ENCODE peak calls at places on chromosomes 16 and 17, in ten cellular contexts. D is Peyer's patch; R is CD8-positive, alpha-beta T cell; U is psoas muscle; I is stomach; W is body of pancreas; K is breast epithelium; C is BE2C; Y is HCT116; T is GM23338. V is an unnamed sample. For H3K4me1, the result is how much of the 10 kb centered on the place peaks cover.

GRCh38 chr16:1559446-1559975 is 26.0 kb downstream of the TMEM204 start:
- DNase-seq in D (peak), R (no peak), U (no peak), I (no peak), W (no peak), K (no peak), C (no peak), Y (no peak), T (no peak), V (no peak)

GRCh38 chr17:76379646-76380376 is 4.6 kb upstream of the SPHK1 start:
- DNase-seq in D (no peak), R (no peak), U (no peak), I (no peak), W (no peak), K (no peak), C (no peak), Y (no peak), T (no peak), V (no peak)

GRCh38 chr16:86886651-86887050 is 308.3 kb downstream of the FOXL1 start:
- DNase-seq in D (no peak), R (no peak), U (no peak), I (no peak), W (no peak), K (no peak), C (no peak), Y (no peak), T (no peak), V (no peak)

GRCh38 chr17:49519781-49520180 is 24.7 kb downstream of the NGFR start:
- DNase-seq in D (no peak), R (no peak), U (no peak), I (no peak), W (no peak), K (peak), C (peak), Y (no peak), T (no peak), V (no peak)

GRCh38 chr16:19645557-19645981 is 72.5 kb downstream of the KNOP1 start:
- DNase-seq in D (no peak), R (no peak), U (peak), I (no peak), W (no peak), K (no peak), C (no peak), Y (no peak), T (no peak), V (no peak)

GRCh38 chr17:61402978-61403845 is 3.6 kb downstream of the TBX2 start:
- DNase-seq in D (no peak), R (no peak), U (peak), I (no peak), W (no peak), K (no peak), C (peak), Y (no peak), T (peak), V (no peak)

GRCh38 chr17:47695664-47696376 is 1.9 kb downstream of the TBKBP1 start:
- DNase-seq in D (no peak), R (no peak), U (no peak), I (no peak), W (no peak), K (no peak), C (no peak), Y (no peak), T (no peak), V (no peak)

GRCh38 chr16:64363039-64363438 is 758.8 kb downstream of the CDH11 start:
- DNase-seq in D (no peak), R (no peak), U (no peak), I (no peak), W (no peak), K (no peak), C (no peak), Y (no peak), T (no peak), V (no peak)

GRCh38 chr17:48439072-48439471 is 9.1 kb upstream of the SKAP1 start:
- DNase-seq in D (no peak), R (no peak), U (no peak), I (no peak), W (no peak), K (no peak), C (no peak), Y (no peak), T (no peak), V (no peak)

GRCh38 chr16:74438492-74438979 is 17.3 kb upstream of the CLEC18B start:
- DNase-seq in D (no peak), R (no peak), U (no peak), I (no peak), W (no peak), K (no peak), C (no peak), Y (no peak), T (no peak), V (no peak)

GRCh38 chr16:50266337-50267091 is at the start of gene ADCY7:
- DNase-seq in D (peak), R (peak), U (peak), I (peak), W (no peak), K (no peak), C (peak), Y (peak), T (peak), V (peak)

GRCh38 chr16:56246051-56246817 is 54.9 kb downstream of the GNAO1 start:
- DNase-seq in D (no peak), R (no peak), U (no peak), I (no peak), W (no peak), K (peak), C (peak), Y (no peak), T (peak), V (no peak)

GRCh38 chr17:57999496-58000017 is 7.5 kb downstream of the SRSF1 start:
- DNase-seq in D (no peak), R (no peak), U (no peak), I (no peak), W (no peak), K (no peak), C (no peak), Y (peak), T (peak), V (no peak)

GRCh38 chr16:22681881-22682291 is 132.1 kb upstream of the HS3ST2 start:
- DNase-seq in D (no peak), R (no peak), U (no peak), I (no peak), W (no peak), K (no peak), C (no peak), Y (no peak), T (no peak), V (no peak)

GRCh38 chr17:29180051-29180787 is at the start of gene MYO18A:
- DNase-seq in D (peak), R (peak), U (peak), I (peak), W (peak), K (peak), C (peak), Y (no peak), T (peak), V (peak)

DNA sequence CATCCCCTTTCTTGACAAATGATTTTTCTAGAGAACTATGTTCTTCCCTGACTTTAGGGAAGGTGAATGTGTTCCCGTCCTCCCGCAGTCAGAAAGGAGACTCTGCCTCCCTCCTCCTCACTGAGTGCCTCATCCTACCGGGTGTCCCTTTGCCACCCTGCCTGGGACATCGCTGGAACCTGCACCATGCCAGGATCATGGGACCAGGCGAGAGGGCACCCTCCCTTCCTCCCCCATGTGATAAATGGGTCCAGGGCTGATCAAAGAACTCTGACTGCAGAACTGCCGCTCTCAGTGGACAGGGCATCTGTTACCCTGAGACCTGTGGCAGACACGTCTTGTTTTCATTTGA is 7.4 kb downstream of the NAT9 start:
- DNase-seq in D (no peak), R (no peak), U (no peak), I (no peak), W (no peak), K (no peak), C (no peak), Y (no peak), T (no peak), V (no peak)
- H3K4me1 ChIP-seq in D (under half), R (under half), U (under half), I (under half), W (half or more), K (under half), C (under half), Y (under half), T (under half), V (under half)

GRCh38 chr17:27631897-27632725 is 1.1 kb downstream of the LGALS9 start:
- DNase-seq in D (no peak), R (no peak), U (peak), I (no peak), W (no peak), K (no peak), C (no peak), Y (no peak), T (no peak), V (no peak)
- H3K4me3 ChIP-seq in D (peak), R (peak), U (peak), I (peak), W (no peak), K (peak), C (no peak), Y (no peak), T (no peak), V (peak)

GRCh38 chr17:63094636-63095035 is 128.6 kb downstream of the TANC2 start:
- DNase-seq in D (no peak), R (no peak), U (no peak), I (no peak), W (no peak), K (no peak), C (no peak), Y (no peak), T (no peak), V (no peak)
- H3K4me1 ChIP-seq in D (under half), R (under half), U (under half), I (under half), W (under half), K (under half), C (under half), Y (under half), T (under half), V (under half)

GRCh38 chr17:82088838-82089722 is 9.0 kb downstream of the FASN start:
- DNase-seq in D (no peak), R (no peak), U (peak), I (no peak), W (no peak), K (no peak), C (no peak), Y (no peak), T (no peak), V (no peak)
- H3K4me3 ChIP-seq in D (no peak), R (no peak), U (no peak), I (no peak), W (no peak), K (no peak), C (no peak), Y (no peak), T (no peak), V (no peak)

GRCh38 chr17:83198366-83199341 is 119.2 kb downstream of the METRNL start:
- DNase-seq in D (peak), R (no peak), U (peak), I (no peak), W (no peak), K (peak), C (peak), Y (no peak), T (no peak), V (peak)
- H3K4me1 ChIP-seq in D (under half), R (under half), U (under half), I (under half), W (under half), K (under half), C (under half), Y (under half), T (under half), V (under half)